ENCODE peak calls at places on chromosomes 1 and 21, in six cellular contexts. T is naive thymus-derived CD4-positive, alpha-beta T cell; E is activated CD8-positive, alpha-beta T cell treated with anti-CD3 and anti-CD28 coated beads for 36 hours; V is GM03348; A is RPMI7951; W is upper lobe of left lung. P is an unnamed sample.

GRCh38 chr1:27503961-27504587 is 14.1 kb upstream of the WASF2 start:
- DNase-seq in T (no peak), E (no peak), V (peak), A (no peak), W (no peak), P (no peak)

GRCh38 chr1:214280386-214281029 is 451 bp upstream of the SMYD2 start:
- DNase-seq in T (no peak), E (peak), V (peak), A (peak), W (peak), P (peak)

GRCh38 chr21:24445517-24445916 is 1161.8 kb downstream of the MRPL39 start:
- DNase-seq in T (no peak), E (no peak), V (no peak), A (no peak), W (no peak), P (no peak)

GRCh38 chr1:28885472-28885877 is 28.9 kb upstream of the EPB41 start:
- DNase-seq in T (peak), E (peak), V (no peak), A (no peak), W (no peak), P (no peak)

GRCh38 chr1:25610822-25611630 is 5.6 kb upstream of the MAN1C1 start:
- DNase-seq in T (no peak), E (peak), V (peak), A (peak), W (no peak), P (peak)

GRCh38 chr1:203915811-203916210 is 54.4 kb downstream of the SNRPE start:
- DNase-seq in T (no peak), E (no peak), V (peak), A (peak), W (no peak), P (peak)

GRCh38 chr1:25204797-25205441 is 27.4 kb downstream of the SYF2 start:
- DNase-seq in T (peak), E (peak), V (peak), A (peak), W (no peak), P (peak)

GRCh38 chr1:222557574-222557973 is 9.7 kb upstream of the HHIPL2 start:
- DNase-seq in T (no peak), E (no peak), V (no peak), A (no peak), W (no peak), P (no peak)

GRCh38 chr1:109483658-109484518 is at the start of gene ATXN7L2:
- DNase-seq in T (peak), E (peak), V (peak), A (peak), W (peak), P (peak)

GRCh38 chr1:230067871-230068814 is 1.1 kb downstream of the GALNT2 start:
- DNase-seq in T (peak), E (peak), V (peak), A (peak), W (no peak), P (peak)

GRCh38 chr21:31666445-31667010 is 7.0 kb downstream of the SOD1 start:
- DNase-seq in T (no peak), E (no peak), V (no peak), A (no peak), W (no peak), P (no peak)

GRCh38 chr1:167435484-167435883 is 82.8 kb downstream of the CD247 start:
- DNase-seq in T (no peak), E (no peak), V (no peak), A (no peak), W (no peak), P (no peak)

GRCh38 chr1:215932558-215932957 is 365.5 kb downstream of the KCTD3 start:
- DNase-seq in T (no peak), E (no peak), V (no peak), A (no peak), W (no peak), P (no peak)

GRCh38 chr21:42193131-42193671 is 25.7 kb upstream of the ABCG1 start:
- DNase-seq in T (peak), E (peak), V (no peak), A (no peak), W (no peak), P (no peak)

GRCh38 chr1:30912913-30913652 is 4.5 kb upstream of the SDC3 start:
- DNase-seq in T (no peak), E (no peak), V (no peak), A (no peak), W (peak), P (peak)

GRCh38 chr1:109266965-109267364 is 16.0 kb downstream of the PSRC1 start:
- DNase-seq in T (no peak), E (no peak), V (peak), A (peak), W (no peak), P (peak)

GRCh38 chr21:17660449-17660848 is 47.7 kb upstream of the BTG3 start:
- DNase-seq in T (no peak), E (no peak), V (peak), A (peak), W (no peak), P (peak)